ENCODE peak calls at places on chromosome 6, in ten cellular contexts. One of them, this sample, is unnamed.

GRCh38 chr6:31125586-31126363 is 5.5 kb upstream of the CDSN start:
- DNase-seq in left ventricle myocardium inferior: peak
- DNase-seq in A549: peak
- DNase-seq in uterus: no peak
- DNase-seq in neuronal stem cell: no peak
- DNase-seq in H9: no peak
- DNase-seq in AG04450: no peak
- DNase-seq in fibroblast of lung: no peak
- DNase-seq in lower lobe of right lung: no peak
- DNase-seq in right lobe of liver: no peak
- DNase-seq in this sample: no peak

GRCh38 chr6:106134906-106135634 is 48.9 kb downstream of the PRDM1 start:
- DNase-seq in A549: peak
- DNase-seq in neuronal stem cell: no peak
- DNase-seq in AG04450: no peak
- DNase-seq in lower lobe of right lung: no peak
- DNase-seq in right lobe of liver: no peak
- DNase-seq in H9: no peak
- DNase-seq in uterus: no peak
- DNase-seq in left ventricle myocardium inferior: no peak
- DNase-seq in fibroblast of lung: peak
- DNase-seq in this sample: no peak

GRCh38 chr6:118307581-118307980 is 240.5 kb upstream of the PLN start:
- DNase-seq in H9: no peak
- DNase-seq in fibroblast of lung: no peak
- DNase-seq in A549: no peak
- DNase-seq in neuronal stem cell: no peak
- DNase-seq in lower lobe of right lung: no peak
- DNase-seq in left ventricle myocardium inferior: peak
- DNase-seq in right lobe of liver: peak
- DNase-seq in AG04450: no peak
- DNase-seq in uterus: no peak
- DNase-seq in this sample: peak

GRCh38 chr6:26016326-26017275 is 54.0 kb downstream of the TRIM38 start:
- DNase-seq in A549: no peak
- DNase-seq in H9: peak
- DNase-seq in left ventricle myocardium inferior: peak
- DNase-seq in lower lobe of right lung: no peak
- DNase-seq in fibroblast of lung: peak
- DNase-seq in neuronal stem cell: no peak
- DNase-seq in uterus: no peak
- DNase-seq in AG04450: no peak
- DNase-seq in right lobe of liver: peak
- DNase-seq in this sample: no peak

GRCh38 chr6:26312501-26313390 is 52.3 kb upstream of the BTN3A2 start:
- DNase-seq in uterus: peak
- DNase-seq in fibroblast of lung: peak
- DNase-seq in A549: no peak
- DNase-seq in AG04450: no peak
- DNase-seq in neuronal stem cell: peak
- DNase-seq in H9: peak
- DNase-seq in lower lobe of right lung: peak
- DNase-seq in left ventricle myocardium inferior: peak
- DNase-seq in right lobe of liver: peak
- DNase-seq in this sample: peak

GRCh38 chr6:89411019-89411268 is 1.1 kb downstream of the RRAGD start:
- DNase-seq in A549: no peak
- DNase-seq in H9: no peak
- DNase-seq in left ventricle myocardium inferior: no peak
- DNase-seq in uterus: peak
- DNase-seq in AG04450: no peak
- DNase-seq in neuronal stem cell: no peak
- DNase-seq in fibroblast of lung: no peak
- DNase-seq in lower lobe of right lung: peak
- DNase-seq in right lobe of liver: peak
- DNase-seq in this sample: peak

GRCh38 chr6:126748141-126748540 is 370.3 kb upstream of the RSPO3 start:
- DNase-seq in neuronal stem cell: no peak
- DNase-seq in left ventricle myocardium inferior: no peak
- DNase-seq in A549: no peak
- DNase-seq in lower lobe of right lung: no peak
- DNase-seq in right lobe of liver: no peak
- DNase-seq in H9: no peak
- DNase-seq in fibroblast of lung: peak
- DNase-seq in uterus: no peak
- DNase-seq in AG04450: no peak
- DNase-seq in this sample: no peak

GRCh38 chr6:124996411-124996810 is 34.2 kb downstream of the RNF217 start:
- DNase-seq in uterus: no peak
- DNase-seq in lower lobe of right lung: no peak
- DNase-seq in left ventricle myocardium inferior: no peak
- DNase-seq in fibroblast of lung: no peak
- DNase-seq in H9: no peak
- DNase-seq in right lobe of liver: no peak
- DNase-seq in neuronal stem cell: no peak
- DNase-seq in A549: no peak
- DNase-seq in AG04450: no peak
- DNase-seq in this sample: no peak

GRCh38 chr6:156487877-156488276 is 289.3 kb upstream of the ARID1B start:
- DNase-seq in right lobe of liver: no peak
- DNase-seq in A549: no peak
- DNase-seq in fibroblast of lung: no peak
- DNase-seq in AG04450: no peak
- DNase-seq in left ventricle myocardium inferior: no peak
- DNase-seq in uterus: no peak
- DNase-seq in lower lobe of right lung: no peak
- DNase-seq in H9: no peak
- DNase-seq in neuronal stem cell: no peak
- DNase-seq in this sample: no peak

GRCh38 chr6:29502181-29502580 is 14.4 kb upstream of the MAS1L start:
- DNase-seq in fibroblast of lung: no peak
- DNase-seq in right lobe of liver: no peak
- DNase-seq in A549: no peak
- DNase-seq in H9: no peak
- DNase-seq in neuronal stem cell: no peak
- DNase-seq in left ventricle myocardium inferior: no peak
- DNase-seq in lower lobe of right lung: no peak
- DNase-seq in uterus: no peak
- DNase-seq in AG04450: no peak
- DNase-seq in this sample: no peak

GRCh38 chr6:9583946-9584345 is 830.9 kb downstream of the TFAP2A start:
- DNase-seq in H9: no peak
- DNase-seq in fibroblast of lung: no peak
- DNase-seq in right lobe of liver: no peak
- DNase-seq in left ventricle myocardium inferior: no peak
- DNase-seq in neuronal stem cell: no peak
- DNase-seq in uterus: no peak
- DNase-seq in AG04450: no peak
- DNase-seq in lower lobe of right lung: no peak
- DNase-seq in A549: no peak
- DNase-seq in this sample: no peak

GRCh38 chr6:144730088-144730640 is 445.0 kb downstream of the UTRN start:
- DNase-seq in right lobe of liver: no peak
- DNase-seq in left ventricle myocardium inferior: no peak
- DNase-seq in AG04450: no peak
- DNase-seq in uterus: no peak
- DNase-seq in neuronal stem cell: no peak
- DNase-seq in H9: no peak
- DNase-seq in fibroblast of lung: no peak
- DNase-seq in lower lobe of right lung: no peak
- DNase-seq in A549: no peak
- DNase-seq in this sample: no peak

GRCh38 chr6:132218063-132218696 is 183.1 kb downstream of the MOXD1 start:
- DNase-seq in uterus: no peak
- DNase-seq in neuronal stem cell: no peak
- DNase-seq in H9: no peak
- DNase-seq in AG04450: peak
- DNase-seq in right lobe of liver: no peak
- DNase-seq in A549: no peak
- DNase-seq in lower lobe of right lung: no peak
- DNase-seq in left ventricle myocardium inferior: no peak
- DNase-seq in fibroblast of lung: peak
- DNase-seq in this sample: no peak

GRCh38 chr6:45328523-45328922 is 393 bp downstream of the RUNX2 start:
- DNase-seq in neuronal stem cell: no peak
- DNase-seq in A549: no peak
- DNase-seq in H9: no peak
- DNase-seq in left ventricle myocardium inferior: no peak
- DNase-seq in fibroblast of lung: no peak
- DNase-seq in right lobe of liver: no peak
- DNase-seq in AG04450: no peak
- DNase-seq in lower lobe of right lung: no peak
- DNase-seq in uterus: no peak
- DNase-seq in this sample: no peak

GRCh38 chr6:149264629-149265028 is 52.9 kb upstream of the TAB2 start:
- DNase-seq in neuronal stem cell: no peak
- DNase-seq in H9: peak
- DNase-seq in right lobe of liver: no peak
- DNase-seq in AG04450: no peak
- DNase-seq in left ventricle myocardium inferior: no peak
- DNase-seq in fibroblast of lung: no peak
- DNase-seq in lower lobe of right lung: no peak
- DNase-seq in uterus: no peak
- DNase-seq in A549: no peak
- DNase-seq in this sample: no peak

GRCh38 chr6:39922821-39923220 is 11.4 kb downstream of the MOCS1 start:
- DNase-seq in H9: no peak
- DNase-seq in right lobe of liver: no peak
- DNase-seq in lower lobe of right lung: no peak
- DNase-seq in uterus: no peak
- DNase-seq in left ventricle myocardium inferior: no peak
- DNase-seq in A549: no peak
- DNase-seq in fibroblast of lung: no peak
- DNase-seq in AG04450: no peak
- DNase-seq in neuronal stem cell: no peak
- DNase-seq in this sample: no peak

DNA sequence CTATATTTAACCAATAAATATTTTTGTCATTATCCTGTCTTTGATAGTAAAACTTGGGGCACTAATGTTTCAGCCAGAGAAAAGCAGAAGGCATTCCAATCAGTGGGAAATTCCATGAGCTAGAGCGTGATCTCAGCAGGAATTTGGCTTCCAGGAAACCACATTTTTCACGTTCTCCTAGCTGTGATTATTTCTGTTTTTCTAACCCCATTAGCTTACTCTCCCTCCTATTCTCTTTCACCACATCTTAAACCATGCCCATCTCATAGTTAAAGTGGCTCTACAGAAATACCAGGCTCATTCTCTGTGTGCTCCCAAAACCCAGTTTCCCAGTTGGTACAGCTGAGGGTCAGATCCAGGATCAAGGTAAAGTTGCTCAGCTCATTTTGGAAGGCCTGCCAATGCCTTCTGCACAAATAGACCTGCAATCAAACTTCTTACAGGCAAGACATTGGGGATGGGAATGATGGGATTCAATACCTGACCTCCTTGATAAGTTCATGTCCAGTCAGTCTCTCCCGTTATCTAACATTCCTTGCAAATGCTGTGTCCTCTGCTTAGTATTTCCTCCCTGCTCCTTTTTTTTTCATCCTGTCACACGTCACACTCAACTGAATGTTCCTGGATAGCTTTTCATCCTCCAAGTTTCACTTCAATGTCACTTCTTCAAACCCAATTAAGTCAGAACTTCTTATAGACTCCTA is 33.1 kb upstream of the TMEM30A start:
- DNase-seq in H9: no peak
- DNase-seq in uterus: no peak
- DNase-seq in A549: no peak
- DNase-seq in lower lobe of right lung: no peak
- DNase-seq in right lobe of liver: no peak
- DNase-seq in fibroblast of lung: no peak
- DNase-seq in AG04450: no peak
- DNase-seq in left ventricle myocardium inferior: no peak
- DNase-seq in neuronal stem cell: no peak
- DNase-seq in this sample: no peak
- H3K27ac ChIP-seq in H9: no peak
- H3K27ac ChIP-seq in uterus: peak
- H3K27ac ChIP-seq in A549: no peak
- H3K27ac ChIP-seq in lower lobe of right lung: no peak
- H3K27ac ChIP-seq in right lobe of liver: no peak
- H3K27ac ChIP-seq in fibroblast of lung: no peak
- H3K27ac ChIP-seq in AG04450: no peak
- H3K27ac ChIP-seq in left ventricle myocardium inferior: peak
- H3K27ac ChIP-seq in neuronal stem cell: no peak
- H3K27ac ChIP-seq in this sample: no peak

GRCh38 chr6:20441236-20441635 is 39.6 kb downstream of the E2F3 start:
- DNase-seq in AG04450: no peak
- DNase-seq in left ventricle myocardium inferior: no peak
- DNase-seq in lower lobe of right lung: no peak
- DNase-seq in neuronal stem cell: no peak
- DNase-seq in A549: no peak
- DNase-seq in uterus: no peak
- DNase-seq in fibroblast of lung: no peak
- DNase-seq in right lobe of liver: no peak
- DNase-seq in H9: no peak
- DNase-seq in this sample: no peak
- H3K27ac ChIP-seq in AG04450: no peak
- H3K27ac ChIP-seq in left ventricle myocardium inferior: no peak
- H3K27ac ChIP-seq in lower lobe of right lung: no peak
- H3K27ac ChIP-seq in neuronal stem cell: no peak
- H3K27ac ChIP-seq in A549: no peak
- H3K27ac ChIP-seq in uterus: peak
- H3K27ac ChIP-seq in fibroblast of lung: no peak
- H3K27ac ChIP-seq in right lobe of liver: no peak
- H3K27ac ChIP-seq in H9: no peak
- H3K27ac ChIP-seq in this sample: peak

DNA sequence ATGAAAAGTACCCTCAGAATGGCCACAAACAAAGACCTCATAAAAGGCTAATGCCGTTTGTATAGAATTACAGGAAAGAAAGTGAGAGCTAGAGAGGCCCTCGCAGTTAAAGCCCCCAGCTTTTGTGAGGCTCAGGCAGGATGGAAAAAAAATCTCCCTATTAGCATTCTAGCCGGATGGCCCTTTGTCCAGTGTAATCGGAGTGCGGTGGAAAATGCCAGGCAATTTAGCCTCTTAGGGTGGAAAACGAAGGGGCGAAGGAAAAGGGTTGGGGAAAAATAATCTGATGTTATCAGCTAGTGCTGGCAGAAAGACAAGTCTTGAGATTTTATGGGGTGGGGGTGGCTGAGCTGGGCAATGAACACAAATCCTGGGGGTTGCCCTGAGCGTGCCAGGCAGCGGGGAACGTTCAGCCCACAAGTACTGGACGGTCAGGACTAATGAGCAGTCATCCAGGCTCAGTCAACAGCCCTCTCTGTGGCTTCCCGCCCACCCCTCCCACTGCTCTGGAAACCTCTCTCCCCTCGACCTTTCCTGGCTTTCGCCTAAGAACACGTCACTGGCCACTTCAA is 92.4 kb downstream of the PSMG4 start:
- DNase-seq in AG04450: no peak
- DNase-seq in right lobe of liver: no peak
- DNase-seq in left ventricle myocardium inferior: no peak
- DNase-seq in uterus: peak
- DNase-seq in fibroblast of lung: no peak
- DNase-seq in A549: no peak
- DNase-seq in H9: no peak
- DNase-seq in lower lobe of right lung: no peak
- DNase-seq in neuronal stem cell: peak
- DNase-seq in this sample: no peak
- H3K27ac ChIP-seq in AG04450: no peak
- H3K27ac ChIP-seq in right lobe of liver: no peak
- H3K27ac ChIP-seq in left ventricle myocardium inferior: no peak
- H3K27ac ChIP-seq in uterus: peak
- H3K27ac ChIP-seq in fibroblast of lung: no peak
- H3K27ac ChIP-seq in A549: no peak
- H3K27ac ChIP-seq in H9: no peak
- H3K27ac ChIP-seq in lower lobe of right lung: peak
- H3K27ac ChIP-seq in neuronal stem cell: peak
- H3K27ac ChIP-seq in this sample: no peak

GRCh38 chr6:56372621-56373020 is 125.2 kb upstream of the COL21A1 start:
- DNase-seq in uterus: no peak
- DNase-seq in neuronal stem cell: no peak
- DNase-seq in right lobe of liver: no peak
- DNase-seq in lower lobe of right lung: no peak
- DNase-seq in left ventricle myocardium inferior: no peak
- DNase-seq in A549: no peak
- DNase-seq in fibroblast of lung: no peak
- DNase-seq in H9: no peak
- DNase-seq in AG04450: no peak
- DNase-seq in this sample: no peak
- H3K27ac ChIP-seq in uterus: peak
- H3K27ac ChIP-seq in neuronal stem cell: no peak
- H3K27ac ChIP-seq in right lobe of liver: no peak
- H3K27ac ChIP-seq in lower lobe of right lung: peak
- H3K27ac ChIP-seq in left ventricle myocardium inferior: peak
- H3K27ac ChIP-seq in A549: no peak
- H3K27ac ChIP-seq in fibroblast of lung: no peak
- H3K27ac ChIP-seq in H9: no peak
- H3K27ac ChIP-seq in AG04450: no peak
- H3K27ac ChIP-seq in this sample: peak